ENCODE peak calls at places on chromosome X, in ten cellular contexts. J, V, M, N, S, F, E, Y, W and B are unnamed samples.

GRCh38 chrX:9928083-9928482 is 39.1 kb upstream of the CLDN34 start:
- DNase-seq in J (no peak), V (peak; percentile 82), M (no peak), N (no peak), S (no peak), F (no peak), E (peak; percentile 94), Y (no peak), W (no peak), B (peak; percentile 63)

GRCh38 chrX:56763556-56764152 is 34.6 kb downstream of the NBDY start:
- DNase-seq in J (no peak), V (no peak), M (no peak), N (no peak), S (peak; percentile 84), F (no peak), E (peak; percentile 40), Y (no peak), W (no peak), B (no peak)

GRCh38 chrX:150227873-150228272 is 135.2 kb upstream of the MAMLD1 start:
- DNase-seq in J (no peak), V (no peak), M (no peak), N (no peak), S (no peak), F (no peak), E (no peak), Y (no peak), W (no peak), B (no peak)

GRCh38 chrX:72005046-72005445 is 94.4 kb downstream of the NHSL2 start:
- DNase-seq in J (no peak), V (no peak), M (no peak), N (no peak), S (no peak), F (no peak), E (no peak), Y (no peak), W (no peak), B (no peak)

GRCh38 chrX:148723551-148723950 is 223.1 kb downstream of the AFF2 start:
- DNase-seq in J (no peak), V (no peak), M (no peak), N (no peak), S (no peak), F (no peak), E (no peak), Y (no peak), W (no peak), B (no peak)

GRCh38 chrX:41128955-41129354 is 43.7 kb downstream of the USP9X start:
- DNase-seq in J (no peak), V (no peak), M (no peak), N (no peak), S (no peak), F (no peak), E (no peak), Y (no peak), W (no peak), B (no peak)

GRCh38 chrX:40418413-40419195 is 162.2 kb upstream of the ATP6AP2 start:
- DNase-seq in J (no peak), V (no peak), M (no peak), N (no peak), S (no peak), F (no peak), E (peak; percentile 41), Y (peak; percentile 8), W (no peak), B (no peak)

GRCh38 chrX:46180258-46180687 is 364.9 kb downstream of the ZNF674 start:
- DNase-seq in J (no peak), V (peak; percentile 93), M (no peak), N (no peak), S (no peak), F (no peak), E (peak; percentile 75), Y (peak; percentile 91), W (peak; percentile 12), B (no peak)

GRCh38 chrX:135977611-135978010 is 3.8 kb upstream of the MMGT1 start:
- DNase-seq in J (no peak), V (no peak), M (no peak), N (no peak), S (no peak), F (no peak), E (no peak), Y (no peak), W (no peak), B (no peak)

GRCh38 chrX:96713303-96713702 is 28.7 kb downstream of the DIAPH2 start:
- DNase-seq in J (no peak), V (no peak), M (no peak), N (no peak), S (no peak), F (no peak), E (no peak), Y (no peak), W (no peak), B (no peak)

GRCh38 chrX:94178145-94178790 is 504.3 kb downstream of the FAM133A start:
- DNase-seq in J (no peak), V (no peak), M (no peak), N (no peak), S (no peak), F (no peak), E (no peak), Y (no peak), W (no peak), B (peak; percentile 59)

GRCh38 chrX:132612990-132613564 is 124.2 kb upstream of the MBNL3 start:
- DNase-seq in J (peak; percentile 8), V (peak; percentile 58), M (peak; percentile 9), N (no peak), S (peak; percentile 59), F (peak; percentile 34), E (peak; percentile 64), Y (peak; percentile 46), W (no peak), B (no peak)

GRCh38 chrX:101409043-101409442 is 1.0 kb downstream of the HNRNPH2 start:
- DNase-seq in J (no peak), V (no peak), M (no peak), N (no peak), S (no peak), F (no peak), E (peak; percentile 40), Y (no peak), W (no peak), B (no peak)

GRCh38 chrX:46961574-46962279 is 49.5 kb downstream of the JADE3 start:
- DNase-seq in J (no peak), V (no peak), M (no peak), N (no peak), S (no peak), F (no peak), E (no peak), Y (peak; percentile 82), W (no peak), B (no peak)

GRCh38 chrX:153406011-153406410 is 4.9 kb upstream of the PNMA6E start:
- DNase-seq in J (no peak), V (no peak), M (no peak), N (no peak), S (no peak), F (no peak), E (no peak), Y (no peak), W (no peak), B (no peak)